ENCODE peak calls at places on chromosome 14, in four cellular contexts. G is fibroblast of the aortic adventitia, Z is HepG2, I is stomach. P is an unnamed sample.

GRCh38 chr14:57846631-57847030 is 19.3 kb downstream of the SLC35F4 start:
- DNase-seq in G (peak; percentile 76), I (no peak), Z (no peak), P (no peak)

GRCh38 chr14:104399432-104400155 is 180.0 kb upstream of the C14orf180 start:
- DNase-seq in Z (no peak), G (no peak), I (no peak), P (no peak)

GRCh38 chr14:104436047-104436531 is 143.5 kb upstream of the C14orf180 start:
- DNase-seq in I (peak; percentile 71), G (no peak), Z (no peak), P (peak; percentile 80)

GRCh38 chr14:38279556-38279955 is 23.7 kb upstream of the CLEC14A start:
- DNase-seq in Z (no peak), G (no peak), I (no peak), P (no peak)

GRCh38 chr14:59997496-59997895 is 77.6 kb downstream of the LRRC9 start:
- DNase-seq in Z (no peak), G (peak; percentile 26), I (no peak), P (no peak)

GRCh38 chr14:58152569-58152857 is 500 bp upstream of the ARMH4 start:
- DNase-seq in G (no peak), I (no peak), Z (no peak), P (no peak)

GRCh38 chr14:32662234-32662633 is 276.4 kb upstream of the NPAS3 start:
- DNase-seq in G (no peak), Z (no peak), I (no peak), P (no peak)

GRCh38 chr14:104094056-104094708 is 8.7 kb downstream of the ASPG start:
- DNase-seq in G (no peak), I (no peak), Z (no peak), P (no peak)

GRCh38 chr14:88013750-88014349 is 8.9 kb downstream of the GPR65 start:
- DNase-seq in Z (peak; percentile 66), I (peak; percentile 74), G (peak; percentile 78), P (peak; percentile 70)

GRCh38 chr14:83133986-83134664 is 1600.5 kb upstream of the SEL1L start:
- DNase-seq in I (no peak), Z (no peak), G (no peak), P (no peak)

GRCh38 chr14:24385524-24385923 is 13.3 kb upstream of the NYNRIN start:
- DNase-seq in I (no peak), G (no peak), Z (no peak), P (no peak)

GRCh38 chr14:75425443-75425842 is 2.4 kb upstream of the JDP2 start:
- DNase-seq in G (no peak), I (no peak), Z (no peak), P (no peak)

GRCh38 chr14:68694516-68695235 is 98.2 kb downstream of the ZFP36L1 start:
- DNase-seq in G (peak; percentile 75), Z (no peak), I (no peak), P (no peak)

GRCh38 chr14:103346286-103346685 is 12.2 kb downstream of the EIF5 start:
- DNase-seq in G (no peak), I (no peak), Z (no peak), P (no peak)

GRCh38 chr14:99918781-99919180 is 125.6 kb downstream of the EML1 start:
- DNase-seq in G (no peak), I (no peak), Z (no peak), P (no peak)

GRCh38 chr14:68979021-68979721 is at the start of gene ACTN1:
- DNase-seq in G (peak; percentile 95), Z (peak; percentile 94), I (peak; percentile 94), P (peak; percentile 96)

GRCh38 chr14:76355771-76356170 is 20.2 kb upstream of the ESRRB start:
- DNase-seq in G (no peak), Z (no peak), I (no peak), P (no peak)

GRCh38 chr14:72588521-72588920 is 305.4 kb downstream of the DPF3 start:
- DNase-seq in G (no peak), I (no peak), Z (no peak), P (no peak)

GRCh38 chr14:53054457-53054856 is 98.7 kb downstream of the DDHD1 start:
- DNase-seq in I (no peak), Z (no peak), G (peak; percentile 87), P (no peak)

GRCh38 chr14:54106802-54107377 is 150.3 kb upstream of the BMP4 start:
- DNase-seq in I (no peak), Z (peak; percentile 63), G (peak; percentile 81), P (peak; percentile 61)

GRCh38 chr14:47044841-47045240 is 393.3 kb upstream of the RPL10L start:
- DNase-seq in Z (no peak), G (no peak), I (peak; percentile 27), P (no peak)

GRCh38 chr14:80764496-80764895 is 177.0 kb downstream of the CEP128 start:
- DNase-seq in Z (no peak), I (no peak), G (no peak), P (no peak)

GRCh38 chr14:32345311-32345771 is 16.2 kb downstream of the AKAP6 start:
- DNase-seq in G (peak; percentile 40), I (no peak), Z (no peak), P (no peak)

GRCh38 chr14:69766984-69767368 is at the start of gene SRSF5:
- DNase-seq in Z (peak; percentile 94), G (peak; percentile 98), I (peak; percentile 97), P (peak; percentile 98)

GRCh38 chr14:32197919-32198318 is 3.9 kb upstream of the RNU6-7 start:
- DNase-seq in G (no peak), I (no peak), Z (no peak), P (no peak)

GRCh38 chr14:66238969-66239368 is 247.2 kb upstream of the CCDC196 start:
- DNase-seq in G (peak; percentile 55), Z (no peak), I (no peak), P (no peak)

GRCh38 chr14:76986261-76986565 is 42.3 kb downstream of the IRF2BPL start:
- DNase-seq in I (no peak), Z (no peak), G (no peak), P (no peak)

GRCh38 chr14:53306926-53307325 is 153.8 kb upstream of the DDHD1 start:
- DNase-seq in I (no peak), G (peak; percentile 32), Z (peak; percentile 16), P (no peak)

GRCh38 chr14:77023001-77023996 is 5.2 kb downstream of the IRF2BPL start:
- DNase-seq in Z (peak; percentile 97), G (peak; percentile 55), I (peak; percentile 76), P (no peak)

GRCh38 chr14:96178674-96179321 is 25.8 kb upstream of the BDKRB2 start:
- DNase-seq in G (no peak), Z (no peak), I (no peak), P (no peak)

GRCh38 chr14:55832122-55832911 is 252.3 kb downstream of the KTN1 start:
- DNase-seq in Z (peak; percentile 81), I (peak; percentile 55), G (no peak), P (no peak)

GRCh38 chr14:26597136-26598080 is at the start of gene NOVA1:
- DNase-seq in I (no peak), Z (no peak), G (peak; percentile 13), P (peak; percentile 34)

GRCh38 chr14:22813145-22813544 is 2.1 kb downstream of the SLC7A7 start:
- DNase-seq in Z (no peak), G (no peak), I (no peak), P (no peak)

GRCh38 chr14:22814373-22814772 is 862 bp downstream of the SLC7A7 start:
- DNase-seq in G (no peak), I (no peak), Z (no peak), P (no peak)

GRCh38 chr14:22814945-22815713 is at the start of gene SLC7A7:
- DNase-seq in I (no peak), G (peak; percentile 37), Z (no peak), P (no peak)

GRCh38 chr14:22811752-22812151 is 3.5 kb downstream of the SLC7A7 start:
- DNase-seq in I (no peak), G (peak; percentile 37), Z (no peak), P (no peak)

GRCh38 chr14:22812744-22813143 is 2.5 kb downstream of the SLC7A7 start:
- DNase-seq in G (no peak), I (no peak), Z (no peak), P (no peak)
- TF ChIP-seq CTCF in G (no peak), I (no peak), Z (no peak), P (no peak)

DNA sequence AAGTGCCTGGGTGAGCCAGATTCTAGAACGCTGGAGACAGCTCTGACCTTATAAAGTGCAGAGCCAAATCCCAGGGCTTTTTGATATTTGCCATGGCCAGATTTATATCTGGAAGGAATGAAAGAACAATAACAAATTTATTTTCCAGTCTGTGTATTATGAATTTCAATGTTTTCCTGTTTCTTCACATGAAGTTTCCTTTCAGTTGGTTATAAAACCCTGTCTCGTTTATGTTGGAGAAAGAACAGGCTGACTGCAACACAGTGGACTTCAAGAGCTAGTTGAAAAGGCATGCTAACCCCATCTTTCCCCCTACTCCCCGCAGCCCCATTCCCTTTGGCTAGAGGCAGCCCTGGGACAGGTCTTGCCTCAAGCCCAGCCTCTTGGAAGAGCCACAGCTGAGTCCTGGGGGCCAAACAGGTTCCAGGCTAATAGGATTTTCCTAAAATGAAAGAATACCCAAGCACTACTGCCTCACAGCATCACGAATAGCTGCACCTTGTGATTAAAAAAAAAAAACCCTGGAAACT is 1.7 kb downstream of the FBLN5 start:
- DNase-seq in I (no peak), G (peak; percentile 46), Z (no peak), P (no peak)
- H3K4me3 ChIP-seq in I (peak overlapping the region; percentile 63), G (peak overlapping the region; percentile 84), Z (no peak overlapping the region), P (no peak overlapping the region)

GRCh38 chr14:86050072-86050683 is 520.2 kb downstream of the FLRT2 start:
- DNase-seq in I (no peak), G (no peak), Z (no peak), P (no peak)
- TF ChIP-seq CTCF in I (no peak), G (no peak), Z (no peak), P (no peak)

DNA sequence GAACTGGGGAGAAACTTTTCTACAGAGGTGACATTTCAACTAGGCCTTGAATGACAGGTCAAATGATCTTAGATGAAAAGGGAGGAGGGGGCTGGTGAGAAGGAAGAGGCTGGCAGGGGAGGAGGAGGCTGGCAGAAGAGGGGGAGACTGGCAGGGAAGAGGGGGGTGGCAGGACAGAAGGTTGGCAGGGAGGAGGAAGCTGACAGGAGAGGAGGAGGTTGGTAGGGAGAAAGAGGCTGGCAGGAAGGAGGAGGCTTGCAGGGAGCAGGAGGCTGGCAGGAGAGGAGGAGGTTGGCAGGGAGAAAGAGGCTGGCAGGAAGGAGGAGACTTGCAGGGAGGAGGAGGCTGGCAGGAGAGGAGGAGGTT is 63.4 kb upstream of the PPP4R3A start:
- DNase-seq in G (no peak), Z (no peak), I (no peak), P (no peak)
- H3K4me3 ChIP-seq in G (no peak overlapping the region), Z (peak overlapping the region; percentile 68), I (peak overlapping the region; percentile 66), P (no peak overlapping the region)

DNA sequence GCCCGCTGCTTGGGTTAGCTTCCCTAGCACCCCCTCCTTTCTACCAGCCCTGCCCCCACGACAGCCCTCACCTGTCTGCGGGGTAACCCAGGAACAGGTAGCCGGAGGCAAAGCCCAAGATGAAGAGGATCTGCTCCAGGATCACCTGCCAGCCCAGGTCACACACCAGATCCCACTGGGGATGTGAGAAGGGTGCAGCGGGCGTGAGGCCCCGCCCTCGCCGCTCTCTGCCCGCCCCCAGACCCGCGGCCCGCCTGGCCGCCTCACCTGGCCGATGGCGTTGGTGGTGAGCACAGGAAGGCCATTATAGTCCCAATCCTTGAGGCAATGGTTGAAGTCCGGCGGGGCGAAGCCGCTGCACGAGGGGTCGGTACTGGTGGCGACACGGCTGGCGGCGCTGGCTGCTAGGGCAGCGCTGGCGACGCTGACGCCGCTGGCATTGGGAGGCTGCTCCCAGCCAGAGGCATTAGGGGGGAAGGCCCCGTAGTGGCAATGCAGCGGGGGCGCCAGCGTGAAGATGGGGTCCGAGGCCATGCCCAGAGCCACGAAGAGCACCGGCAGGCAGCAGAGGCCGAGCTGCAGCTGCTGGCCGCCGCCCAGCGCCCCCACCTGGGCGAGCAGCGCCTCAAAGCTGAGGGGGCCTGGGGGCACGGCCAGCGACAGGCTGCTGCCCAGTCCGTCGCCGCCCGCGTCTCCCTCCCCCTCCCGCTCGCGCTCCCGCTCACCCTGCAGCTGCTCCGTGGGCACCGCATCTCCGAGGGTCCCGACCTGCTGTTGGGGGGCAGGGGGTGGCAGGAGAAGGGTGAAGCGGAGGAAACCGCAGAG is 794 bp downstream of the SLC22A17 start:
- DNase-seq in G (no peak), I (no peak), Z (no peak), P (no peak)
- TF ChIP-seq CTCF in G (no peak), I (no peak), Z (peak; percentile 28), P (no peak)